ENCODE peak calls at places on chromosome 13, in five cellular contexts. One of them, this sample, is unnamed.

GRCh38 chr13:79155883-79156282 is 250.2 kb downstream of the RBM26 start:
- DNase-seq in transverse colon: no peak
- DNase-seq in cardiac muscle cell: no peak
- DNase-seq in upper lobe of right lung: no peak
- DNase-seq in uterus: no peak
- DNase-seq in this sample: no peak

GRCh38 chr13:110937511-110938303 is 22.8 kb upstream of the ANKRD10 start:
- DNase-seq in cardiac muscle cell: no peak
- DNase-seq in uterus: no peak
- DNase-seq in transverse colon: no peak
- DNase-seq in upper lobe of right lung: no peak
- DNase-seq in this sample: no peak

GRCh38 chr13:32988588-32989256 is 27.5 kb upstream of the KL start:
- DNase-seq in uterus: no peak
- DNase-seq in transverse colon: no peak
- DNase-seq in upper lobe of right lung: no peak
- DNase-seq in cardiac muscle cell: no peak
- DNase-seq in this sample: no peak

GRCh38 chr13:109700176-109700575 is 86.2 kb downstream of the IRS2 start:
- DNase-seq in upper lobe of right lung: peak; percentile 81
- DNase-seq in cardiac muscle cell: peak; percentile 75
- DNase-seq in uterus: no peak
- DNase-seq in transverse colon: peak; percentile 91
- DNase-seq in this sample: no peak

GRCh38 chr13:40764587-40765403 is 6.2 kb downstream of the MRPS31 start:
- DNase-seq in upper lobe of right lung: no peak
- DNase-seq in transverse colon: no peak
- DNase-seq in uterus: no peak
- DNase-seq in cardiac muscle cell: no peak
- DNase-seq in this sample: no peak

GRCh38 chr13:74574964-74575728 is 440.9 kb upstream of the KLF12 start:
- DNase-seq in cardiac muscle cell: no peak
- DNase-seq in uterus: no peak
- DNase-seq in transverse colon: no peak
- DNase-seq in upper lobe of right lung: no peak
- DNase-seq in this sample: no peak

GRCh38 chr13:113935081-113935511 is 38.8 kb downstream of the C13orf46 start:
- DNase-seq in transverse colon: no peak
- DNase-seq in cardiac muscle cell: no peak
- DNase-seq in upper lobe of right lung: peak; percentile 56
- DNase-seq in uterus: peak; percentile 23
- DNase-seq in this sample: peak; percentile 61

GRCh38 chr13:110537116-110537515 is 24.4 kb downstream of the RAB20 start:
- DNase-seq in cardiac muscle cell: no peak
- DNase-seq in transverse colon: no peak
- DNase-seq in uterus: no peak
- DNase-seq in upper lobe of right lung: no peak
- DNase-seq in this sample: no peak

GRCh38 chr13:41017744-41018582 is 1.2 kb downstream of the ELF1 start:
- DNase-seq in cardiac muscle cell: no peak
- DNase-seq in uterus: no peak
- DNase-seq in transverse colon: no peak
- DNase-seq in upper lobe of right lung: no peak
- DNase-seq in this sample: no peak

GRCh38 chr13:52004508-52005183 is 6.6 kb downstream of the ATP7B start:
- DNase-seq in cardiac muscle cell: no peak
- DNase-seq in transverse colon: peak; percentile 71
- DNase-seq in upper lobe of right lung: no peak
- DNase-seq in uterus: no peak
- DNase-seq in this sample: no peak

GRCh38 chr13:80074143-80074752 is 266.7 kb downstream of the SPRY2 start:
- DNase-seq in upper lobe of right lung: no peak
- DNase-seq in uterus: no peak
- DNase-seq in cardiac muscle cell: no peak
- DNase-seq in transverse colon: no peak
- DNase-seq in this sample: no peak

GRCh38 chr13:97946951-97947588 is 6.4 kb upstream of the IPO5 start:
- DNase-seq in upper lobe of right lung: no peak
- DNase-seq in uterus: no peak
- DNase-seq in transverse colon: no peak
- DNase-seq in cardiac muscle cell: no peak
- DNase-seq in this sample: no peak

GRCh38 chr13:62119739-62120700 is 704.4 kb upstream of the PCDH20 start:
- DNase-seq in uterus: no peak
- DNase-seq in cardiac muscle cell: peak; percentile 44
- DNase-seq in upper lobe of right lung: no peak
- DNase-seq in transverse colon: no peak
- DNase-seq in this sample: no peak

GRCh38 chr13:35723820-35724219 is 247.3 kb upstream of the MAB21L1 start:
- DNase-seq in cardiac muscle cell: no peak
- DNase-seq in transverse colon: no peak
- DNase-seq in uterus: no peak
- DNase-seq in upper lobe of right lung: no peak
- DNase-seq in this sample: no peak

GRCh38 chr13:38398810-38399493 is 49.3 kb downstream of the UFM1 start:
- DNase-seq in uterus: no peak
- DNase-seq in upper lobe of right lung: no peak
- DNase-seq in transverse colon: no peak
- DNase-seq in cardiac muscle cell: no peak
- DNase-seq in this sample: no peak

GRCh38 chr13:49371943-49372636 is 71.8 kb downstream of the CAB39L start:
- DNase-seq in transverse colon: no peak
- DNase-seq in cardiac muscle cell: no peak
- DNase-seq in uterus: no peak
- DNase-seq in upper lobe of right lung: no peak
- DNase-seq in this sample: no peak

GRCh38 chr13:57824121-57824520 is 192.6 kb downstream of the PCDH17 start:
- DNase-seq in uterus: no peak
- DNase-seq in cardiac muscle cell: peak; percentile 21
- DNase-seq in transverse colon: no peak
- DNase-seq in upper lobe of right lung: no peak
- DNase-seq in this sample: peak; percentile 64

GRCh38 chr13:25874907-25875306 is 176.9 kb downstream of the SHISA2 start:
- DNase-seq in uterus: no peak
- DNase-seq in transverse colon: peak; percentile 26
- DNase-seq in cardiac muscle cell: no peak
- DNase-seq in upper lobe of right lung: no peak
- DNase-seq in this sample: no peak

DNA sequence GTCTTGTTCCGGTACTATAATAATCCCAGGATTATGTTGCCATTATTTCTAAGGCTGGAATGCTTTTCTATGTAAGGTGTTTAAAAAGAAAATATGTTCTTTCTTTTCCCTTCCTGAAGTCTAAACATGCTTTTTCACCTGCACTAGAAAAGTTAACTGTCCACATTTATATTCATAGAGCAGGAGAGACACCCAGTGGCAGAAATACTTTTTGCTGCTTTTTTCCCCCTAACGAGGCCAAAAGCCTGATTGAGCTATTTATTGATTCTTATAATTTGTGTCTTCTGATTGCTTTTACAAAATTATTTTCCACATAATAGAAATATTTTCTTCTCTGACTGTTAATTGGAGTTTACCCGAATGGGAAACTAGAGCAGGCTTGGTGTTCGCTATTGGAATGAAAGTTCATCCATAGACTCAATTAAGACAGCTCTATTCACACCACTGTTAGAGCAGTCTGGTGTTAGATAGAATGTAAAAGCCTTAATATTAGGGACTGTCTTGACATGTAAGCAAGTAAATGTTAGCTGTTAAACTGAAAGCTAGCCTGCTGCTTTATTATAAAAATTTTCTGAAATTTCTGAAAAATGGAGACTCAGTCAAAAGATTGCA is 15.8 kb downstream of the GPR180 start:
- DNase-seq in transverse colon: no peak
- DNase-seq in cardiac muscle cell: peak; percentile 43
- DNase-seq in upper lobe of right lung: no peak
- DNase-seq in uterus: no peak
- DNase-seq in this sample: no peak
- TF ChIP-seq CTCF in transverse colon: peak; percentile 63
- TF ChIP-seq CTCF in cardiac muscle cell: peak; percentile 56
- TF ChIP-seq CTCF in upper lobe of right lung: peak; percentile 68
- TF ChIP-seq CTCF in uterus: peak; percentile 63
- TF ChIP-seq CTCF in this sample: peak; percentile 87

GRCh38 chr13:29771247-29771646 is 79.2 kb downstream of the UBL3 start:
- DNase-seq in transverse colon: no peak
- DNase-seq in uterus: no peak
- DNase-seq in cardiac muscle cell: peak; percentile 8
- DNase-seq in upper lobe of right lung: no peak
- DNase-seq in this sample: no peak
- TF ChIP-seq CTCF in transverse colon: peak; percentile 45
- TF ChIP-seq CTCF in uterus: peak; percentile 49
- TF ChIP-seq CTCF in cardiac muscle cell: peak; percentile 36
- TF ChIP-seq CTCF in upper lobe of right lung: peak; percentile 57
- TF ChIP-seq CTCF in this sample: peak; percentile 86

GRCh38 chr13:77563110-77563509 is 27.6 kb downstream of the SCEL start:
- DNase-seq in upper lobe of right lung: no peak
- DNase-seq in cardiac muscle cell: peak; percentile 66
- DNase-seq in uterus: no peak
- DNase-seq in transverse colon: no peak
- DNase-seq in this sample: no peak

DNA sequence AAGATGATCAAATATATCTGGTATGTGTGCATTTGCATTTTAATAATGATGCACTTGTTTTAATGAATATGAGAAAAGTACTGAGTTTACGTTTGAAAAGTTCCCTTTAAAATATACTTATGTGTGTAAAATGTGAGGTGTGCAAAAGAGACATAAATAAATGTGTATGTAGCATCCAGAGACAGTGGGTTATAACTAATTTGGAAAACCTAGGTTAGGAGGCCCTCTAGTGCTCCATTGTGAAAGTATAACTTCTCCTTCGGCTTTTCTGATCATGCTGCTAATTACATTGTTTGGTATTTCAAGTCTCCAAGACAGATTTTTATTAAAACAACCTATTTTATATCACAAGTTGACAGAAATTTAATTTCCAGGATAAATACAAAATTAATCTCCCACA is 30.1 kb downstream of the SCEL start:
- DNase-seq in uterus: no peak
- DNase-seq in upper lobe of right lung: no peak
- DNase-seq in cardiac muscle cell: peak; percentile 53
- DNase-seq in transverse colon: no peak
- DNase-seq in this sample: no peak
- TF ChIP-seq CTCF in uterus: no peak
- TF ChIP-seq CTCF in upper lobe of right lung: peak; percentile 48
- TF ChIP-seq CTCF in cardiac muscle cell: peak; percentile 62
- TF ChIP-seq CTCF in transverse colon: no peak
- TF ChIP-seq CTCF in this sample: peak; percentile 78

DNA sequence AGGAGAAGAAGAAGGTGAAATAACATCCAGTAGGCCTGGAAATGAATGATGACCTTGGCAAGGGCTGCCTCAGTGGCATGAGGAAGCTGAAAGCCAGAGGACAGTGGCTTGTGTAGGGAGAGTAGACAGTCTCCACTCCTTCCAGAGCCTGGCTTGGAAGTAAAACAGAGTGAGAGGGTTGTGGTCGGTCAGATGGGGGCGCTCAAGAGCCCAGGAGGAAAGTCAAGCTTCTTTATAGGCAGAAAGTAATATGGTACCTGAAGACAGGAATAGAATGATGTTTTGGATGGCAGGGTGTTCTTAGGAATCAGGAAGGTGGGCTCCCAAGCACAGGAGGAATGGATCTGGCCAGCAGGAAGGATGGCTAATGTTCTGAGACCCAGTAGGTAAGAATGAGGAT is 75.1 kb upstream of the TSC22D1 start:
- DNase-seq in cardiac muscle cell: no peak
- DNase-seq in uterus: no peak
- DNase-seq in transverse colon: no peak
- DNase-seq in upper lobe of right lung: no peak
- DNase-seq in this sample: no peak
- TF ChIP-seq CTCF in cardiac muscle cell: no peak
- TF ChIP-seq CTCF in uterus: no peak
- TF ChIP-seq CTCF in transverse colon: no peak
- TF ChIP-seq CTCF in upper lobe of right lung: no peak
- TF ChIP-seq CTCF in this sample: no peak